ENCODE peak calls at places on chromosomes 11 and 22, in seven cellular contexts. One of them, this sample, is unnamed.

GRCh38 chr22:19523240-19524169 is 705 bp downstream of the CLDN5 start:
- DNase-seq in RCC 7860: no peak
- DNase-seq in gastrocnemius medialis: no peak
- DNase-seq in RWPE1: no peak
- DNase-seq in tibial artery: no peak
- DNase-seq in lower lobe of right lung: no peak
- DNase-seq in stimulated activated CD4-positive, alpha-beta T cell treated with anti-CD3 and anti-CD28 coated beads, Interleukin-2, amount 100 ng/mL, for 48 hours: peak
- DNase-seq in this sample: no peak

GRCh38 chr22:29907753-29908515 is 25.0 kb downstream of the MTMR3 start:
- DNase-seq in RCC 7860: peak
- DNase-seq in tibial artery: no peak
- DNase-seq in lower lobe of right lung: peak
- DNase-seq in gastrocnemius medialis: peak
- DNase-seq in RWPE1: peak
- DNase-seq in stimulated activated CD4-positive, alpha-beta T cell treated with anti-CD3 and anti-CD28 coated beads, Interleukin-2, amount 100 ng/mL, for 48 hours: no peak
- DNase-seq in this sample: peak

GRCh38 chr11:1260023-1260501 is 37.2 kb downstream of the MUC5B start:
- DNase-seq in gastrocnemius medialis: no peak
- DNase-seq in stimulated activated CD4-positive, alpha-beta T cell treated with anti-CD3 and anti-CD28 coated beads, Interleukin-2, amount 100 ng/mL, for 48 hours: peak
- DNase-seq in lower lobe of right lung: no peak
- DNase-seq in RWPE1: peak
- DNase-seq in RCC 7860: no peak
- DNase-seq in tibial artery: no peak
- DNase-seq in this sample: no peak

GRCh38 chr11:64148200-64148916 is 17.6 kb downstream of the MACROD1 start:
- DNase-seq in tibial artery: peak
- DNase-seq in lower lobe of right lung: peak
- DNase-seq in stimulated activated CD4-positive, alpha-beta T cell treated with anti-CD3 and anti-CD28 coated beads, Interleukin-2, amount 100 ng/mL, for 48 hours: peak
- DNase-seq in RCC 7860: peak
- DNase-seq in gastrocnemius medialis: peak
- DNase-seq in RWPE1: peak
- DNase-seq in this sample: peak

GRCh38 chr11:70703141-70704052 is 305.1 kb downstream of the CTTN start:
- DNase-seq in RWPE1: no peak
- DNase-seq in gastrocnemius medialis: no peak
- DNase-seq in tibial artery: no peak
- DNase-seq in lower lobe of right lung: no peak
- DNase-seq in stimulated activated CD4-positive, alpha-beta T cell treated with anti-CD3 and anti-CD28 coated beads, Interleukin-2, amount 100 ng/mL, for 48 hours: no peak
- DNase-seq in RCC 7860: no peak
- DNase-seq in this sample: no peak

GRCh38 chr11:1156506-1157340 is 1.0 kb upstream of the MUC5AC start:
- DNase-seq in stimulated activated CD4-positive, alpha-beta T cell treated with anti-CD3 and anti-CD28 coated beads, Interleukin-2, amount 100 ng/mL, for 48 hours: no peak
- DNase-seq in RCC 7860: no peak
- DNase-seq in gastrocnemius medialis: peak
- DNase-seq in RWPE1: no peak
- DNase-seq in tibial artery: peak
- DNase-seq in lower lobe of right lung: no peak
- DNase-seq in this sample: no peak

GRCh38 chr22:32823024-32823730 is 21.7 kb downstream of the TIMP3 start:
- DNase-seq in stimulated activated CD4-positive, alpha-beta T cell treated with anti-CD3 and anti-CD28 coated beads, Interleukin-2, amount 100 ng/mL, for 48 hours: no peak
- DNase-seq in RCC 7860: no peak
- DNase-seq in RWPE1: no peak
- DNase-seq in lower lobe of right lung: no peak
- DNase-seq in tibial artery: peak
- DNase-seq in gastrocnemius medialis: no peak
- DNase-seq in this sample: no peak

GRCh38 chr11:75298191-75298590 is 53.3 kb downstream of the ARRB1 start:
- DNase-seq in gastrocnemius medialis: no peak
- DNase-seq in stimulated activated CD4-positive, alpha-beta T cell treated with anti-CD3 and anti-CD28 coated beads, Interleukin-2, amount 100 ng/mL, for 48 hours: no peak
- DNase-seq in lower lobe of right lung: no peak
- DNase-seq in tibial artery: no peak
- DNase-seq in RWPE1: no peak
- DNase-seq in RCC 7860: no peak
- DNase-seq in this sample: no peak

GRCh38 chr11:61123775-61124571 is 21.7 kb downstream of the CD5 start:
- DNase-seq in stimulated activated CD4-positive, alpha-beta T cell treated with anti-CD3 and anti-CD28 coated beads, Interleukin-2, amount 100 ng/mL, for 48 hours: no peak
- DNase-seq in RWPE1: no peak
- DNase-seq in tibial artery: no peak
- DNase-seq in lower lobe of right lung: no peak
- DNase-seq in gastrocnemius medialis: no peak
- DNase-seq in RCC 7860: no peak
- DNase-seq in this sample: no peak

GRCh38 chr11:6356503-6356902 is 33.8 kb upstream of the SMPD1 start:
- DNase-seq in gastrocnemius medialis: no peak
- DNase-seq in RCC 7860: no peak
- DNase-seq in tibial artery: no peak
- DNase-seq in lower lobe of right lung: no peak
- DNase-seq in stimulated activated CD4-positive, alpha-beta T cell treated with anti-CD3 and anti-CD28 coated beads, Interleukin-2, amount 100 ng/mL, for 48 hours: no peak
- DNase-seq in RWPE1: no peak
- DNase-seq in this sample: no peak

GRCh38 chr11:11963842-11964773 is 44.3 kb downstream of the DKK3 start:
- DNase-seq in tibial artery: no peak
- DNase-seq in gastrocnemius medialis: no peak
- DNase-seq in lower lobe of right lung: no peak
- DNase-seq in stimulated activated CD4-positive, alpha-beta T cell treated with anti-CD3 and anti-CD28 coated beads, Interleukin-2, amount 100 ng/mL, for 48 hours: no peak
- DNase-seq in RWPE1: no peak
- DNase-seq in RCC 7860: no peak
- DNase-seq in this sample: no peak

GRCh38 chr11:57732661-57733060 is 8.6 kb upstream of the SELENOH start:
- DNase-seq in gastrocnemius medialis: no peak
- DNase-seq in RWPE1: peak
- DNase-seq in stimulated activated CD4-positive, alpha-beta T cell treated with anti-CD3 and anti-CD28 coated beads, Interleukin-2, amount 100 ng/mL, for 48 hours: no peak
- DNase-seq in lower lobe of right lung: no peak
- DNase-seq in RCC 7860: no peak
- DNase-seq in tibial artery: no peak
- DNase-seq in this sample: no peak

GRCh38 chr11:9783986-9784385 is 120.1 kb downstream of the SWAP70 start:
- DNase-seq in lower lobe of right lung: no peak
- DNase-seq in tibial artery: no peak
- DNase-seq in RCC 7860: no peak
- DNase-seq in RWPE1: no peak
- DNase-seq in stimulated activated CD4-positive, alpha-beta T cell treated with anti-CD3 and anti-CD28 coated beads, Interleukin-2, amount 100 ng/mL, for 48 hours: no peak
- DNase-seq in gastrocnemius medialis: no peak
- DNase-seq in this sample: no peak

GRCh38 chr11:134939905-134940304 is 527.9 kb upstream of the B3GAT1 start:
- DNase-seq in stimulated activated CD4-positive, alpha-beta T cell treated with anti-CD3 and anti-CD28 coated beads, Interleukin-2, amount 100 ng/mL, for 48 hours: no peak
- DNase-seq in RWPE1: no peak
- DNase-seq in lower lobe of right lung: no peak
- DNase-seq in tibial artery: no peak
- DNase-seq in RCC 7860: no peak
- DNase-seq in gastrocnemius medialis: no peak
- DNase-seq in this sample: no peak

GRCh38 chr11:66373261-66373660 is 1.7 kb upstream of the SLC29A2 start:
- DNase-seq in stimulated activated CD4-positive, alpha-beta T cell treated with anti-CD3 and anti-CD28 coated beads, Interleukin-2, amount 100 ng/mL, for 48 hours: no peak
- DNase-seq in gastrocnemius medialis: peak
- DNase-seq in RWPE1: no peak
- DNase-seq in lower lobe of right lung: no peak
- DNase-seq in tibial artery: no peak
- DNase-seq in RCC 7860: no peak
- DNase-seq in this sample: no peak

GRCh38 chr11:43987384-43988039 is 45.1 kb downstream of the C11orf96 start:
- DNase-seq in RWPE1: no peak
- DNase-seq in lower lobe of right lung: peak
- DNase-seq in tibial artery: peak
- DNase-seq in gastrocnemius medialis: peak
- DNase-seq in stimulated activated CD4-positive, alpha-beta T cell treated with anti-CD3 and anti-CD28 coated beads, Interleukin-2, amount 100 ng/mL, for 48 hours: no peak
- DNase-seq in RCC 7860: peak
- DNase-seq in this sample: peak

GRCh38 chr11:65419773-65420481 is 2.7 kb upstream of the NEAT1 start:
- DNase-seq in tibial artery: peak
- DNase-seq in lower lobe of right lung: peak
- DNase-seq in RWPE1: peak
- DNase-seq in RCC 7860: peak
- DNase-seq in gastrocnemius medialis: peak
- DNase-seq in stimulated activated CD4-positive, alpha-beta T cell treated with anti-CD3 and anti-CD28 coated beads, Interleukin-2, amount 100 ng/mL, for 48 hours: peak
- DNase-seq in this sample: no peak